ENCODE peak calls at places on chromosome 13, in four cellular contexts. G is CD4-positive, alpha-beta T cell; S is OCI-LY7; Z is thoracic aorta. T is an unnamed sample.

GRCh38 chr13:114124921-114125320 is 7.5 kb downstream of the RASA3 start:
- DNase-seq in G (peak; percentile 57), Z (no peak), S (no peak), T (no peak)

GRCh38 chr13:113086031-113086750 is 19.4 kb upstream of the F7 start:
- DNase-seq in S (no peak), G (no peak), Z (no peak), T (no peak)

GRCh38 chr13:51332566-51333361 is 6.7 kb upstream of the SERPINE3 start:
- DNase-seq in Z (no peak), G (no peak), S (no peak), T (no peak)

GRCh38 chr13:75223981-75224742 is 257.8 kb downstream of the TBC1D4 start:
- DNase-seq in S (no peak), Z (no peak), G (no peak), T (no peak)

GRCh38 chr13:101623469-101624209 is 171.2 kb downstream of the ITGBL1 start:
- DNase-seq in Z (no peak), S (no peak), G (no peak), T (no peak)

GRCh38 chr13:44739539-44739938 is 163.4 kb upstream of the TSC22D1 start:
- DNase-seq in S (no peak), G (no peak), Z (no peak), T (no peak)

GRCh38 chr13:27617801-27618411 is 2.4 kb downstream of the LNX2 start:
- DNase-seq in G (no peak), S (no peak), Z (no peak), T (no peak)

GRCh38 chr13:85286081-85286480 is 513.1 kb downstream of the SLITRK6 start:
- DNase-seq in G (no peak), S (no peak), Z (no peak), T (no peak)

GRCh38 chr13:97364827-97365226 is 69.1 kb upstream of the RAP2A start:
- DNase-seq in G (no peak), S (no peak), Z (no peak), T (no peak)

GRCh38 chr13:79936368-79937136 is 404.4 kb downstream of the SPRY2 start:
- DNase-seq in Z (peak; percentile 53), S (no peak), G (no peak), T (no peak)

GRCh38 chr13:84645196-84646071 is 763.2 kb upstream of the SLITRK1 start:
- DNase-seq in G (no peak), Z (no peak), S (no peak), T (no peak)

GRCh38 chr13:91618315-91618714 is 219.9 kb downstream of the GPC5 start:
- DNase-seq in Z (no peak), S (no peak), G (no peak), T (no peak)
- H3K27ac ChIP-seq in Z (no peak overlapping the region), S (no peak overlapping the region), G (no peak overlapping the region), T (no peak overlapping the region)

GRCh38 chr13:42781362-42781761 is at the start of gene FAM216B:
- DNase-seq in Z (no peak), S (no peak), G (no peak), T (no peak)

GRCh38 chr13:42788601-42789000 is 7.2 kb downstream of the FAM216B start:
- DNase-seq in Z (no peak), G (no peak), S (no peak), T (no peak)

GRCh38 chr13:42786696-42787095 is 5.3 kb downstream of the FAM216B start:
- DNase-seq in G (no peak), Z (no peak), S (no peak), T (no peak)
- H3K27ac ChIP-seq in G (no peak overlapping the region), Z (peak overlapping the region; percentile 2), S (no peak overlapping the region), T (no peak overlapping the region)

GRCh38 chr13:99268822-99269221 is 10.6 kb upstream of the GPR18 start:
- DNase-seq in S (no peak), Z (no peak), G (no peak), T (no peak)
- H3K27ac ChIP-seq in S (no peak overlapping the region), Z (no peak overlapping the region), G (no peak overlapping the region), T (no peak overlapping the region)

DNA sequence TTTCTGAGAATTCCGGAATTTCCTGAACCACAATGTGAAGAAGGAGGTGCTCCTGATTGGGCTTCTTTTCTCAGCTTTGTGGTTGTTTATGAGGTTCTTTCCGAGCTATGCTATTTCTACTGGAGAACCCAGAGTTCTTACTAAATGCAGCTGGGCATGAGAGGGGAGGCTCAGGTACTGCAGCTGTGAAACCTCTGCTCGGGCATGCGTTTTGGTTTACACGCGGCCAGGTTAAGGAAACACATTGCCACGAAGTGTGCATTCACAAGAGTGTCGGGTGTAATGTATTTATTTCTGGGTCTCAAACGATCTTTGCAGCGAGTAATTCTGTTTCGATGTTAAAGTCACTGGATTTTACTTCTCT is 657 bp upstream of the MIR17HG start:
- DNase-seq in G (peak; percentile 13), Z (no peak), S (peak; percentile 97), T (no peak)
- H3K27ac ChIP-seq in G (peak overlapping the region; percentile 13), Z (no peak overlapping the region), S (peak overlapping the region; percentile 71), T (peak overlapping the region; percentile 94)

T was measured in coronary artery.